ENCODE peak calls at places on chromosomes 5 and 9, in ten cellular contexts. Y is adrenal gland, A is neuronal stem cell, E is pancreas, G is psoas muscle, O is lower lobe of right lung, F is OCI-LY7, L is neural progenitor cell, T is SJCRH30, M is astrocyte. D is an unnamed sample.

GRCh38 chr5:171562822-171563221 is 143.4 kb downstream of the FGF18 start:
- DNase-seq in Y (no peak), A (no peak), E (no peak), G (no peak), O (no peak), F (no peak), L (no peak), T (no peak), M (peak; percentile 14), D (no peak)

GRCh38 chr5:97478513-97478912 is 295.5 kb upstream of the RIOK2 start:
- DNase-seq in Y (no peak), A (peak; percentile 54), E (no peak), G (no peak), O (no peak), F (no peak), L (peak; percentile 63), T (peak; percentile 36), M (no peak), D (no peak)

GRCh38 chr5:126462239-126463014 is 39.2 kb downstream of the GRAMD2B start:
- DNase-seq in Y (no peak), A (no peak), E (no peak), G (no peak), O (no peak), F (no peak), L (no peak), T (no peak), M (peak; percentile 47), D (no peak)

GRCh38 chr9:33263936-33264472 is 504 bp downstream of the BAG1 start:
- DNase-seq in Y (peak; percentile 66), A (no peak), E (peak; percentile 71), G (peak; percentile 59), O (peak; percentile 78), F (peak; percentile 73), L (no peak), T (peak; percentile 63), M (no peak), D (peak; percentile 33)

GRCh38 chr5:156199045-156199444 is 127.9 kb upstream of the SGCD start:
- DNase-seq in Y (no peak), A (no peak), E (no peak), G (no peak), O (no peak), F (no peak), L (no peak), T (no peak), M (no peak), D (no peak)

GRCh38 chr9:114083693-114084092 is 5.6 kb upstream of the AMBP start:
- DNase-seq in Y (no peak), A (no peak), E (peak; percentile 25), G (no peak), O (no peak), F (no peak), L (no peak), T (peak; percentile 80), M (no peak), D (no peak)

GRCh38 chr5:107698286-107698685 is 27.5 kb upstream of the EFNA5 start:
- DNase-seq in Y (no peak), A (no peak), E (no peak), G (no peak), O (no peak), F (no peak), L (no peak), T (no peak), M (no peak), D (no peak)

GRCh38 chr9:133619791-133620190 is 10.6 kb upstream of the FAM163B start:
- DNase-seq in Y (no peak), A (no peak), E (no peak), G (no peak), O (no peak), F (peak; percentile 67), L (no peak), T (no peak), M (no peak), D (no peak)

GRCh38 chr9:105712297-105712696 is 18.0 kb downstream of the TMEM38B start:
- DNase-seq in Y (no peak), A (no peak), E (no peak), G (no peak), O (no peak), F (no peak), L (no peak), T (no peak), M (no peak), D (no peak)

GRCh38 chr5:139925650-139926640 is 117.2 kb downstream of the NRG2 start:
- DNase-seq in Y (no peak), A (no peak), E (no peak), G (no peak), O (no peak), F (no peak), L (no peak), T (no peak), M (no peak), D (no peak)

GRCh38 chr9:18658764-18659705 is 185.1 kb downstream of the ADAMTSL1 start:
- DNase-seq in Y (no peak), A (no peak), E (no peak), G (no peak), O (no peak), F (no peak), L (no peak), T (no peak), M (peak; percentile 84), D (peak; percentile 12)

GRCh38 chr5:65127181-65127901 is 354.4 kb downstream of the ADAMTS6 start:
- DNase-seq in Y (no peak), A (no peak), E (no peak), G (no peak), O (no peak), F (no peak), L (no peak), T (peak; percentile 54), M (peak; percentile 86), D (no peak)

GRCh38 chr5:148836272-148837250 is 10.2 kb downstream of the ADRB2 start:
- DNase-seq in Y (no peak), A (no peak), E (no peak), G (no peak), O (no peak), F (no peak), L (no peak), T (no peak), M (no peak), D (no peak)

GRCh38 chr5:151699071-151699901 is 12.6 kb upstream of the SPARC start:
- DNase-seq in Y (peak; percentile 83), A (no peak), E (peak; percentile 27), G (peak; percentile 81), O (no peak), F (no peak), L (no peak), T (peak; percentile 91), M (peak; percentile 98), D (peak; percentile 88)
- H3K27ac ChIP-seq in Y (peak overlapping the region; percentile 94), A (peak overlapping the region; percentile 6), E (peak overlapping the region; percentile 1), G (peak overlapping the region; percentile 75), O (peak overlapping the region; percentile 76), F (no peak overlapping the region), L (no peak overlapping the region), T (peak overlapping the region; percentile 76), M (peak overlapping the region; percentile 99), D (peak overlapping the region; percentile 91)

DNA sequence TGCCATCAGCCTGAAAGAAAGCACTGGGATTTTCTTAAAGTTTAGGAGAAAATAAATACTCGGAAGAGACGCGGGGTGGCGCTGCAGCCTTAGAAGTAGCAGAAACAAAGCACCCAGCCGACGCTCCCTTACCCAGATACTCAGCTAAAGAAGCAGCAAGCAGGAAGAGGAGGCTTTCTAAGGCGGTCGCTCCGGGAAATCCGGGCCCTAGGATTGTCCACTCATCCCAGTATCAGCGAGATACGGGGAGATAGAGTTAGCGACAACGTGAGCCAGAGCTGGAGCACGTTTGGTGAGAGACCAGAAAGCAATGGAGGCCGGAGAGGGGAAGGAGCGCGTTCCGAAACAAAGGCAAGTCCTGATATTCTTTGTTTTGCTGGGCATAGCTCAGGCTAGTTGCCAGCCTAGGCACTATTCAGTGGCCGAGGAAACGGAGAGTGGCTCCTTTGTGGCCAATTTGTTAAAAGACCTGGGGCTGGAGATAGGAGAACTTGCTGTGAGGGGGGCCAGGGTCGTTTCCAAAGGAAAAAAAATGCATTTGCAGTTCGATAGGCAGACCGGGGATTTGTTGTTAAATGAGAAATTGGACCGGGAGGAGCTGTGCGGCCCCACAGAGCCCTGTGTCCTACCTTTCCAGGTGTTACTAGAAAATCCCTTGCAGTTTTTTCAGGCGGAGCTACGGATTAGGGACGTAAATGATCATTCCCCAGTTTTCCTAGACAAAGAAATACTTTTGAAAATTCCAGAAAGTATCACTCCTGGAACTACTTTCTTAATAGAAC is at the start of gene PCDHB2:
- DNase-seq in Y (no peak), A (peak; percentile 80), E (no peak), G (peak; percentile 39), O (no peak), F (no peak), L (peak; percentile 94), T (peak; percentile 95), M (peak; percentile 1), D (peak; percentile 11)
- H3K27ac ChIP-seq in Y (no peak within 1 kb of the TSS), A (peak within 1 kb of the TSS; percentile 57), E (no peak within 1 kb of the TSS), G (no peak within 1 kb of the TSS), O (peak within 1 kb of the TSS; percentile 8), F (no peak within 1 kb of the TSS), L (peak within 1 kb of the TSS; percentile 75), T (peak within 1 kb of the TSS; percentile 47), M (no peak within 1 kb of the TSS), D (no peak within 1 kb of the TSS)

GRCh38 chr5:68557162-68557936 is 341.8 kb downstream of the PIK3R1 start:
- DNase-seq in Y (no peak), A (no peak), E (no peak), G (no peak), O (no peak), F (no peak), L (no peak), T (no peak), M (peak; percentile 35), D (no peak)

GRCh38 chr5:68565427-68565826 is 349.9 kb downstream of the PIK3R1 start:
- DNase-seq in Y (no peak), A (no peak), E (no peak), G (no peak), O (no peak), F (peak; percentile 89), L (no peak), T (peak; percentile 97), M (no peak), D (no peak)

GRCh38 chr5:68562308-68562707 is 346.8 kb downstream of the PIK3R1 start:
- DNase-seq in Y (peak; percentile 40), A (no peak), E (peak; percentile 34), G (no peak), O (no peak), F (no peak), L (peak; percentile 25), T (peak; percentile 96), M (peak; percentile 43), D (no peak)
- H3K27ac ChIP-seq in Y (no peak overlapping the region), A (no peak overlapping the region), E (no peak overlapping the region), G (no peak overlapping the region), O (no peak overlapping the region), F (no peak overlapping the region), L (no peak overlapping the region), T (peak overlapping the region; percentile 47), M (no peak overlapping the region), D (no peak overlapping the region)

DNA sequence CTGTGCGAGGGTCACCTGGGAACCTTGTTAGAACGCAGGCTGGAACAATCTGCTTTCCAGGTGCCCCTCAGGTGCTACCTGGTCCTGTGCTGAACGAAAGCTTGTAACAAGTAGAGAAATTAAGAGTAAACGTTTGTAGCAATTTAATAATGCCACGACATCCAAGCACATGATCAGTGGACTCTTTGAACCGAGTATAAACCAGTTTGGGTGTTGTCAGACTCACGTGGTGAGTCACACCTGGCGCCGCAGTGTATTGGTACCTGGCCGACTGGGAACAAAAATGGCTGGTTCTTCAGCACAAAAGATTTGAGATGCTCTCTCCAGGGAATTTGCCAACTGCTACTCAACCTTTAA is 913 bp upstream of the MYO10 start:
- DNase-seq in Y (no peak), A (no peak), E (peak; percentile 79), G (no peak), O (peak; percentile 59), F (no peak), L (no peak), T (no peak), M (no peak), D (peak; percentile 78)
- H3K27ac ChIP-seq in Y (peak overlapping the region; percentile 86), A (no peak overlapping the region), E (peak overlapping the region; percentile 95), G (no peak overlapping the region), O (peak overlapping the region; percentile 86), F (no peak overlapping the region), L (no peak overlapping the region), T (no peak overlapping the region), M (no peak overlapping the region), D (peak overlapping the region; percentile 93)